ENCODE peak calls at places on chromosome 7, in five cellular contexts. R is transverse colon, O is sigmoid colon, T is prostate gland, B is spleen. A is an unnamed sample.

GRCh38 chr7:27647052-27647451 is 15.6 kb downstream of the HIBADH start:
- DNase-seq in O (no peak), T (no peak), R (no peak), B (no peak), A (no peak)

GRCh38 chr7:22576941-22577927 is 77.2 kb upstream of the STEAP1B start:
- DNase-seq in B (no peak), T (peak; percentile 24), R (no peak), O (peak; percentile 79), A (no peak)

GRCh38 chr7:132463922-132464321 is 112.3 kb downstream of the PLXNA4 start:
- DNase-seq in O (no peak), R (no peak), T (no peak), B (no peak), A (no peak)

GRCh38 chr7:37341033-37341630 is 107.5 kb downstream of the ELMO1 start:
- DNase-seq in B (no peak), O (no peak), R (no peak), T (no peak), A (no peak)

GRCh38 chr7:158795272-158795671 is 34.0 kb downstream of the ESYT2 start:
- DNase-seq in T (no peak), R (no peak), O (no peak), B (no peak), A (no peak)

GRCh38 chr7:16801111-16801542 is 3.7 kb downstream of the AGR2 start:
- DNase-seq in T (no peak), R (no peak), B (no peak), O (no peak), A (no peak)

GRCh38 chr7:130118801-130119200 is 48.5 kb downstream of the KLHDC10 start:
- DNase-seq in R (no peak), T (no peak), O (no peak), B (no peak), A (no peak)

GRCh38 chr7:151519765-151520418 is at the start of gene RHEB:
- DNase-seq in T (peak; percentile 98), O (peak; percentile 100), B (peak; percentile 99), R (peak; percentile 99), A (peak; percentile 100)

GRCh38 chr7:92644406-92645113 is 54.4 kb upstream of the FAM133B start:
- DNase-seq in R (no peak), T (no peak), O (no peak), B (no peak), A (no peak)

GRCh38 chr7:3552499-3552898 is 251.4 kb downstream of the SDK1 start:
- DNase-seq in R (no peak), B (no peak), O (no peak), T (no peak), A (no peak)

GRCh38 chr7:32221756-32222155 is 151.5 kb upstream of the PDE1C start:
- DNase-seq in B (no peak), R (no peak), T (no peak), O (no peak), A (peak; percentile 68)

GRCh38 chr7:145339319-145339718 is 503.5 kb upstream of the TPK1 start:
- DNase-seq in T (no peak), B (no peak), R (no peak), O (no peak), A (no peak)

GRCh38 chr7:153422291-153423189 is 629.7 kb upstream of the DPP6 start:
- DNase-seq in B (no peak), R (no peak), O (no peak), T (peak; percentile 10), A (no peak)

GRCh38 chr7:157519246-157519645 is 182.4 kb downstream of the DNAJB6 start:
- DNase-seq in R (no peak), T (no peak), B (peak; percentile 71), O (peak; percentile 41), A (no peak)

GRCh38 chr7:6164491-6164890 is 107.9 kb downstream of the CYTH3 start:
- DNase-seq in O (peak; percentile 68), B (no peak), T (no peak), R (no peak), A (no peak)

GRCh38 chr7:21192662-21193061 is 235.2 kb upstream of the SP4 start:
- DNase-seq in T (peak; percentile 59), O (no peak), B (no peak), R (no peak), A (no peak)

GRCh38 chr7:23894891-23895569 is 185.0 kb downstream of the STK31 start:
- DNase-seq in B (no peak), T (no peak), R (no peak), O (no peak), A (peak; percentile 8)

GRCh38 chr7:28623105-28623730 is 210.9 kb downstream of the CREB5 start:
- DNase-seq in T (no peak), O (no peak), B (no peak), R (no peak), A (no peak)

GRCh38 chr7:84196007-84196551 is 1.5 kb upstream of the SEMA3A start:
- DNase-seq in R (no peak), T (no peak), O (no peak), B (no peak), A (no peak)

GRCh38 chr7:101814996-101815825 is 2.2 kb upstream of the CUX1 start:
- DNase-seq in T (peak; percentile 36), O (peak; percentile 71), B (peak; percentile 92), R (peak; percentile 70), A (no peak)

GRCh38 chr7:125427676-125428075 is 498.1 kb upstream of the POT1 start:
- DNase-seq in R (no peak), T (no peak), B (no peak), O (no peak), A (no peak)

GRCh38 chr7:140126435-140127034 is 50.2 kb downstream of the KDM7A start:
- DNase-seq in O (no peak), R (no peak), T (no peak), B (no peak), A (no peak)

GRCh38 chr7:116273918-116274301 is 63.6 kb downstream of the TES start:
- DNase-seq in B (no peak), O (no peak), T (no peak), R (no peak), A (no peak)

GRCh38 chr7:2032030-2032875 is 200.5 kb downstream of the MAD1L1 start:
- DNase-seq in R (no peak), T (no peak), B (peak; percentile 61), O (peak; percentile 64), A (no peak)

GRCh38 chr7:148385009-148385682 is 205.4 kb upstream of the C7orf33 start:
- DNase-seq in R (no peak), T (peak; percentile 14), B (no peak), O (no peak), A (peak; percentile 64)

DNA sequence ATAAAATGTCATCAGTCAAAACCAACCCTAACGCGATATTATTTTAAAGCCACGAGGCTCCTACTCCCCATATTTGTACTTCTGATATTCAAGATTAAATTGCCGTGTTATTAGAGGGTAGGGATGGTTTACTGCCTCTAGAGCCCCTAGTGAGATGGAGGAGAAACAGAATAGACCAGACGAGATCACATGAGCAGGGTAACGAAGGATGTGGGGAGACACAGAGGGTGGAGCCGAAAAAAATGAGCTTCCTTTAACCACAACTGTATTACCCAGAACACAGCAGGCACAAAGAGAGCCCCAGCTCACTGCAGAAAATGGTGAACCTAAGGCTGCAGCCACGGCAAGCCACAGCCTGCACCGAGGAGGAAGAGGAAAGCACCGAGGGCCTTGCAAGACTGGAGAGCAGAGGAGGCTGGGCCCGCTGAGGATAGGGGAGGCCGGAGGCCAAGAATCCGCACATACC is 14.3 kb downstream of the ZC3HAV1 start:
- DNase-seq in R (peak; percentile 50), B (peak; percentile 91), O (no peak), T (no peak), A (no peak)
- TF ChIP-seq POLR2AphosphoS5 in R (peak; percentile 10), B (peak; percentile 74), O (no peak), T (no peak), A (no peak)

GRCh38 chr7:100567751-100568175 is 5.9 kb downstream of the SAP25 start:
- DNase-seq in T (no peak), R (no peak), O (no peak), B (peak; percentile 78), A (no peak)
- TF ChIP-seq POLR2A in T (no peak), R (no peak), O (no peak), B (no peak), A (no peak)

GRCh38 chr7:155291729-155292128 is 5.9 kb upstream of the INSIG1 start:
- DNase-seq in O (no peak), R (no peak), T (no peak), B (no peak), A (no peak)
- H3K4me1 ChIP-seq in O (peaks cover 4% of the 10 kb centered on the region), R (peaks cover 3% of the 10 kb centered on the region), T (no peaks in the 10 kb centered on the region), B (peaks cover 3% of the 10 kb centered on the region), A (peaks cover 5% of the 10 kb centered on the region)

GRCh38 chr7:13989138-13989943 is at the start of gene ETV1:
- DNase-seq in O (peak; percentile 79), R (peak; percentile 35), B (peak; percentile 75), T (peak; percentile 46), A (no peak)
- TF ChIP-seq POLR2AphosphoS5 in O (no peak), R (no peak), B (peak; percentile 44), T (no peak), A (peak; percentile 7)

GRCh38 chr7:128274890-128275603 is 34.0 kb downstream of the LEP start:
- DNase-seq in T (no peak), B (no peak), R (no peak), O (no peak), A (no peak)

GRCh38 chr7:128275651-128276050 is 34.6 kb downstream of the LEP start:
- DNase-seq in B (peak; percentile 47), R (no peak), T (no peak), O (no peak), A (no peak)

GRCh38 chr7:128278366-128278765 is 37.3 kb downstream of the LEP start:
- DNase-seq in O (no peak), R (no peak), B (no peak), T (no peak), A (no peak)

GRCh38 chr7:128281605-128282380 is 40.7 kb downstream of the LEP start:
- DNase-seq in T (no peak), O (no peak), R (no peak), B (no peak), A (no peak)

DNA sequence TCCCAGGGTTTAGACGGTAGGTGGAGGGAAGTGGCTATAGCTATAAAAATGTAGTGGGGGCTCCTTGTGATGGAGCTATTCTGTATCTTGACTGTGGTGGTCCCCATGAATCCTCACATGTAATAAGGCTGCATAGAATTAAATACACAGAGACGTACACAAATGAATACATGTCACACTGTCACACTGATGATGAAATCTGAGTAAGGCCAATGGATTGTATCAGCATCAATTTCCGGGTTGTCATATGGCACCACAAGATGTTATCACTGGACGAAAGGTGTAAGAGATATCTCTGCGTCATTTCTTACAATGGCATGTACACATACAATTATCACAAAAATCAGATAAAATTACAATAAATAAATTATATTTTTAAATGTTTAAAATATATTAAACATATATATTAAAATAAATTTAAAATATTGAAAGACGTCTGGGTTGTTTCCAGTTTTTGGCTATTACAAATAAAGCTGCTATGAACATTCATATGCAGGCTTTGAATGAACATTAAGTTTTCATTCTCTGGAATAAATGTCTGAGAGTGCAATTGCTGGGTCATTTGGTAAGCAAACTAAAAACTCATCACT is 38.1 kb downstream of the LEP start:
- DNase-seq in O (no peak), R (no peak), T (no peak), B (no peak), A (no peak)
- TF ChIP-seq POLR2A in O (no peak), R (no peak), T (no peak), B (no peak), A (no peak)

GRCh38 chr7:33885290-33886005 is 19.9 kb upstream of the BMPER start:
- DNase-seq in O (no peak), R (no peak), T (no peak), B (no peak), A (peak; percentile 57)
- H3K4me1 ChIP-seq in O (peaks cover 4% of the 10 kb centered on the region), R (no peaks in the 10 kb centered on the region), T (no peaks in the 10 kb centered on the region), B (no peaks in the 10 kb centered on the region), A (no peaks in the 10 kb centered on the region)

A was measured in esophagus muscularis mucosa.